ENCODE peak calls at places on chromosomes 2 and 18, in six cellular contexts. K, S, M, N, C and O are unnamed samples.

GRCh38 chr2:46298522-46299351 is 1.5 kb downstream of the EPAS1 start:
- DNase-seq in K (peak), S (peak), M (no peak), N (no peak), C (no peak), O (peak)

GRCh38 chr18:48345596-48345995 is 63.6 kb downstream of the ZBTB7C start:
- DNase-seq in K (peak), S (no peak), M (no peak), N (no peak), C (no peak), O (no peak)

GRCh38 chr2:195520671-195521155 is 136.3 kb upstream of the SLC39A10 start:
- DNase-seq in K (peak), S (no peak), M (peak), N (no peak), C (no peak), O (no peak)

GRCh38 chr2:159758686-159759085 is 39.3 kb downstream of the CD302 start:
- DNase-seq in K (no peak), S (no peak), M (peak), N (no peak), C (no peak), O (no peak)

GRCh38 chr2:238509903-238510302 is 83.2 kb downstream of the ASB1 start:
- DNase-seq in K (no peak), S (no peak), M (no peak), N (no peak), C (no peak), O (no peak)

GRCh38 chr18:57337890-57338289 is 14.5 kb upstream of the ST8SIA3 start:
- DNase-seq in K (no peak), S (no peak), M (no peak), N (no peak), C (no peak), O (no peak)

GRCh38 chr2:157868993-157869392 is 7.1 kb downstream of the ACVR1 start:
- DNase-seq in K (no peak), S (no peak), M (peak), N (no peak), C (no peak), O (no peak)

GRCh38 chr2:58052978-58053377 is 6.4 kb downstream of the VRK2 start:
- DNase-seq in K (no peak), S (no peak), M (no peak), N (no peak), C (no peak), O (no peak)

GRCh38 chr2:150171065-150171548 is 316.4 kb downstream of the RND3 start:
- DNase-seq in K (no peak), S (no peak), M (no peak), N (no peak), C (no peak), O (no peak)

GRCh38 chr2:236170678-236171212 is 2.6 kb upstream of the GBX2 start:
- DNase-seq in K (no peak), S (no peak), M (no peak), N (no peak), C (no peak), O (no peak)

GRCh38 chr18:74994502-74995403 is 214.2 kb downstream of the PTGR3 start:
- DNase-seq in K (no peak), S (no peak), M (peak), N (no peak), C (no peak), O (no peak)

GRCh38 chr2:1593371-1594205 is 150.7 kb downstream of the PXDN start:
- DNase-seq in K (no peak), S (peak), M (peak), N (no peak), C (no peak), O (peak)

GRCh38 chr2:120993661-120994060 is 258.0 kb downstream of the GLI2 start:
- DNase-seq in K (no peak), S (no peak), M (no peak), N (no peak), C (no peak), O (no peak)

GRCh38 chr18:49127606-49128190 is 176.9 kb upstream of the SMAD7 start:
- DNase-seq in K (no peak), S (no peak), M (no peak), N (no peak), C (no peak), O (no peak)

GRCh38 chr2:41990688-41991087 is 57.1 kb upstream of the PKDCC start:
- DNase-seq in K (no peak), S (no peak), M (no peak), N (no peak), C (no peak), O (no peak)

GRCh38 chr2:98412751-98413445 is 31.8 kb upstream of the INPP4A start:
- DNase-seq in K (peak), S (peak), M (peak), N (peak), C (peak), O (peak)

GRCh38 chr2:233442028-233442310 is 87.7 kb downstream of the DGKD start:
- DNase-seq in K (no peak), S (no peak), M (no peak), N (no peak), C (no peak), O (no peak)

GRCh38 chr2:74511104-74511989 is 2.9 kb upstream of the TLX2 start:
- DNase-seq in K (no peak), S (no peak), M (no peak), N (no peak), C (no peak), O (no peak)

GRCh38 chr18:12242658-12243260 is 11.4 kb upstream of the CIDEA start:
- DNase-seq in K (no peak), S (no peak), M (no peak), N (no peak), C (no peak), O (no peak)

GRCh38 chr2:208556954-208557601 is 150.5 kb downstream of the PTH2R start:
- DNase-seq in K (no peak), S (peak), M (no peak), N (peak), C (no peak), O (no peak)

GRCh38 chr18:70489556-70489955 is 200.7 kb downstream of the SOCS6 start:
- DNase-seq in K (no peak), S (no peak), M (no peak), N (no peak), C (no peak), O (no peak)

GRCh38 chr18:9653390-9653789 is 39.0 kb upstream of the PPP4R1 start:
- DNase-seq in K (no peak), S (no peak), M (no peak), N (peak), C (no peak), O (no peak)

GRCh38 chr2:223820549-223820948 is 16.8 kb downstream of the AP1S3 start:
- DNase-seq in K (no peak), S (no peak), M (no peak), N (no peak), C (no peak), O (no peak)

GRCh38 chr2:20882466-20883170 is 59.7 kb upstream of the LDAH start:
- DNase-seq in K (no peak), S (no peak), M (no peak), N (no peak), C (no peak), O (no peak)

GRCh38 chr18:78779996-78780718 is 199.5 kb upstream of the SALL3 start:
- DNase-seq in K (no peak), S (no peak), M (no peak), N (no peak), C (no peak), O (no peak)

GRCh38 chr2:164620873-164621760 is at the start of gene GRB14:
- DNase-seq in K (peak), S (peak), M (peak), N (peak), C (no peak), O (peak)

GRCh38 chr2:84338069-84338468 is 121.0 kb downstream of the SUCLG1 start:
- DNase-seq in K (no peak), S (peak), M (peak), N (no peak), C (no peak), O (no peak)

GRCh38 chr2:62958206-62958605 is 92.4 kb upstream of the OTX1 start:
- DNase-seq in K (no peak), S (no peak), M (no peak), N (no peak), C (no peak), O (no peak)

GRCh38 chr2:208358758-208359631 is 47.6 kb upstream of the PTH2R start:
- DNase-seq in K (no peak), S (no peak), M (no peak), N (no peak), C (no peak), O (peak)

GRCh38 chr2:98808546-98808945 is 77.6 kb upstream of the MGAT4A start:
- DNase-seq in K (no peak), S (no peak), M (no peak), N (no peak), C (no peak), O (no peak)

GRCh38 chr2:54773838-54774237 is 50.4 kb downstream of the EML6 start:
- DNase-seq in K (peak), S (no peak), M (peak), N (no peak), C (no peak), O (no peak)

GRCh38 chr2:206084870-206085741 is 868 bp downstream of the INO80D start:
- DNase-seq in K (peak), S (peak), M (peak), N (no peak), C (no peak), O (no peak)

GRCh38 chr2:96251721-96252292 is 14.0 kb downstream of the TMEM127 start:
- DNase-seq in K (peak), S (no peak), M (peak), N (no peak), C (no peak), O (no peak)